ENCODE peak calls at places on chromosomes 3 and 15, in six cellular contexts. V is IMR-90, A is H9, E is H1, Y is trophoblast cell, M is neuronal stem cell. Q is an unnamed sample.

GRCh38 chr15:66927326-66928077 is 137.9 kb upstream of the SMAD3 start:
- DNase-seq in V (peak), A (peak), E (no peak), Y (peak), M (no peak), Q (peak)

GRCh38 chr3:41259449-41260062 is 60.3 kb downstream of the CTNNB1 start:
- DNase-seq in V (peak), A (no peak), E (no peak), Y (no peak), M (no peak), Q (no peak)

GRCh38 chr3:28099296-28099695 is 142.1 kb upstream of the CMC1 start:
- DNase-seq in V (no peak), A (no peak), E (no peak), Y (no peak), M (no peak), Q (no peak)

GRCh38 chr15:43749690-43750345 is 3.6 kb downstream of the PDIA3 start:
- DNase-seq in V (no peak), A (no peak), E (no peak), Y (peak), M (no peak), Q (peak)

GRCh38 chr15:72116680-72117447 is 1.1 kb downstream of the MYO9A start:
- DNase-seq in V (peak), A (no peak), E (peak), Y (peak), M (no peak), Q (no peak)

GRCh38 chr3:100802126-100802525 is 92.8 kb downstream of the TFG start:
- DNase-seq in V (peak), A (no peak), E (no peak), Y (no peak), M (no peak), Q (peak)

GRCh38 chr3:47266709-47267489 is 15.7 kb downstream of the KIF9 start:
- DNase-seq in V (peak), A (no peak), E (no peak), Y (peak), M (no peak), Q (peak)

GRCh38 chr3:35635407-35635806 is 3.9 kb upstream of the ARPP21 start:
- DNase-seq in V (no peak), A (no peak), E (no peak), Y (no peak), M (no peak), Q (no peak)

GRCh38 chr3:43217633-43218032 is 68.7 kb upstream of the SNRK start:
- DNase-seq in V (peak), A (no peak), E (no peak), Y (no peak), M (no peak), Q (no peak)

GRCh38 chr3:53072653-53073552 is 27.0 kb upstream of the SFMBT1 start:
- DNase-seq in V (peak), A (peak), E (peak), Y (peak), M (peak), Q (peak)

GRCh38 chr3:14461748-14462324 is 59.4 kb downstream of the SLC6A6 start:
- DNase-seq in V (peak), A (peak), E (no peak), Y (peak), M (no peak), Q (peak)

GRCh38 chr3:189689625-189690024 is 58.4 kb downstream of the TP63 start:
- DNase-seq in V (no peak), A (no peak), E (no peak), Y (no peak), M (no peak), Q (no peak)

GRCh38 chr3:47161983-47162694 is 1.8 kb downstream of the SETD2 start:
- DNase-seq in V (no peak), A (no peak), E (no peak), Y (peak), M (no peak), Q (peak)

GRCh38 chr3:60756231-60756630 is 495.0 kb downstream of the FHIT start:
- DNase-seq in V (no peak), A (no peak), E (no peak), Y (no peak), M (no peak), Q (no peak)

GRCh38 chr3:60759439-60759838 is 491.8 kb downstream of the FHIT start:
- DNase-seq in V (no peak), A (no peak), E (no peak), Y (no peak), M (no peak), Q (no peak)

GRCh38 chr3:60756636-60757035 is 494.6 kb downstream of the FHIT start:
- DNase-seq in V (no peak), A (no peak), E (no peak), Y (no peak), M (peak), Q (no peak)

GRCh38 chr3:60758169-60758568 is 493.1 kb downstream of the FHIT start:
- DNase-seq in V (no peak), A (no peak), E (no peak), Y (no peak), M (no peak), Q (no peak)

DNA sequence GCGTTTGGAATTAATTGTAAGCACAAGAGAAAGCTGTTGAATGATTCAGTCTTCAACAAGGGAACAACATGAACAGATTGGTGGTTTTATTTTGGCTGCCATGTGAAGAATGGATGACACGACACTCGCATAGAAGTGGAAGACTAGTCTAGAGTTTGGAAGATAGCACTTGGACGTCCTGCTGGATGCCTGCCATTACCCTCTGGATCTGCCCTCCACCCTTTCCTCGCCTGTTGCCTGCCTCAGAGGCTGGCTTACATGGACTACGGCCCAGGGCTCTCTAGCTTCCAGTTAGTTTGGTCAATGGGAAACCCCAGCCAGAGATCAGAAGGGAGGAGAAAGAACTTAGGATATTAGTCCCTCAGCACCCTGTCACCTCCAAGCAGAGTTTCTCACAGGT is 493.5 kb downstream of the FHIT start:
- DNase-seq in V (no peak), A (no peak), E (no peak), Y (no peak), M (no peak), Q (no peak)
- H2BK5ac ChIP-seq in V (no peak), A (no peak), E (no peak), Y (no peak), M (no peak), Q (no peak)

GRCh38 chr3:107001635-107002034 is 375.6 kb upstream of the CCDC54 start:
- DNase-seq in V (peak), A (no peak), E (no peak), Y (no peak), M (no peak), Q (no peak)
- H4K91ac ChIP-seq in V (peak), A (no peak), E (no peak), Y (no peak), M (no peak), Q (no peak)

GRCh38 chr3:4848176-4848575 is 131.1 kb upstream of the BHLHE40 start:
- DNase-seq in V (no peak), A (no peak), E (no peak), Y (no peak), M (no peak), Q (no peak)
- H2BK120ac ChIP-seq in V (no peak), A (no peak), E (no peak), Y (no peak), M (no peak), Q (no peak)

GRCh38 chr3:32839714-32840085 is 21.9 kb downstream of the TRIM71 start:
- DNase-seq in V (no peak), A (no peak), E (no peak), Y (no peak), M (no peak), Q (no peak)
- H2BK5ac ChIP-seq in V (no peak), A (no peak), E (peak), Y (peak), M (no peak), Q (no peak)

GRCh38 chr15:92495468-92495867 is 101.8 kb downstream of the ST8SIA2 start:
- DNase-seq in V (no peak), A (no peak), E (no peak), Y (no peak), M (no peak), Q (no peak)
- H4K91ac ChIP-seq in V (no peak), A (no peak), E (no peak), Y (no peak), M (no peak), Q (no peak)

Q was measured in mesenchymal stem cell.